ENCODE peak calls at places on chromosomes 12 and 14, in eight cellular contexts. L, G, S, Z, F, N, D and B are unnamed samples.
A peak's percentile ranks its signal among the peaks of the same experiment; 100 is the strongest.

GRCh38 chr14:61426048-61426447 is 104.7 kb downstream of the PRKCH start:
- DNase-seq in L (no peak), G (no peak), S (no peak), Z (no peak), F (peak; percentile 76), N (no peak), D (no peak), B (no peak)

GRCh38 chr12:105510526-105510925 is 180.0 kb downstream of the C12orf75 start:
- DNase-seq in L (no peak), G (no peak), S (no peak), Z (no peak), F (no peak), N (no peak), D (no peak), B (no peak)

GRCh38 chr12:28378749-28379148 is 188.5 kb downstream of the CCDC91 start:
- DNase-seq in L (no peak), G (peak; percentile 7), S (peak; percentile 86), Z (no peak), F (peak; percentile 46), N (no peak), D (no peak), B (peak; percentile 81)

GRCh38 chr12:44015333-44015941 is 179.6 kb downstream of the TMEM117 start:
- DNase-seq in L (peak; percentile 21), G (peak; percentile 51), S (peak; percentile 81), Z (no peak), F (peak; percentile 41), N (no peak), D (no peak), B (peak; percentile 76)

GRCh38 chr12:2118061-2118460 is 65.3 kb downstream of the CACNA1C start:
- DNase-seq in L (no peak), G (no peak), S (no peak), Z (peak; percentile 21), F (no peak), N (no peak), D (no peak), B (no peak)

GRCh38 chr14:22291406-22291805 is 297.6 kb downstream of the DAD1 start:
- DNase-seq in L (no peak), G (no peak), S (no peak), Z (no peak), F (peak; percentile 60), N (no peak), D (no peak), B (peak; percentile 12)

GRCh38 chr12:55707841-55708694 is at the start of gene ITGA7:
- DNase-seq in L (peak; percentile 81), G (no peak), S (no peak), Z (peak; percentile 84), F (no peak), N (peak; percentile 99), D (peak; percentile 83), B (no peak)

GRCh38 chr12:31759621-31760459 is 31.0 kb upstream of the AMN1 start:
- DNase-seq in L (no peak), G (no peak), S (no peak), Z (no peak), F (no peak), N (no peak), D (no peak), B (no peak)

GRCh38 chr14:55454264-55455151 is 14.1 kb upstream of the TBPL2 start:
- DNase-seq in L (no peak), G (peak; percentile 85), S (peak; percentile 90), Z (no peak), F (peak; percentile 71), N (no peak), D (no peak), B (peak; percentile 92)

GRCh38 chr12:32516230-32516629 is 116.9 kb downstream of the FGD4 start:
- DNase-seq in L (no peak), G (no peak), S (no peak), Z (no peak), F (no peak), N (no peak), D (no peak), B (no peak)

GRCh38 chr12:31783996-31784645 is 55.3 kb upstream of the AMN1 start:
- DNase-seq in L (no peak), G (no peak), S (no peak), Z (no peak), F (no peak), N (no peak), D (no peak), B (no peak)

GRCh38 chr14:85508863-85509262 is 21.1 kb upstream of the FLRT2 start:
- DNase-seq in L (no peak), G (peak; percentile 2), S (no peak), Z (no peak), F (no peak), N (no peak), D (no peak), B (no peak)

DNA sequence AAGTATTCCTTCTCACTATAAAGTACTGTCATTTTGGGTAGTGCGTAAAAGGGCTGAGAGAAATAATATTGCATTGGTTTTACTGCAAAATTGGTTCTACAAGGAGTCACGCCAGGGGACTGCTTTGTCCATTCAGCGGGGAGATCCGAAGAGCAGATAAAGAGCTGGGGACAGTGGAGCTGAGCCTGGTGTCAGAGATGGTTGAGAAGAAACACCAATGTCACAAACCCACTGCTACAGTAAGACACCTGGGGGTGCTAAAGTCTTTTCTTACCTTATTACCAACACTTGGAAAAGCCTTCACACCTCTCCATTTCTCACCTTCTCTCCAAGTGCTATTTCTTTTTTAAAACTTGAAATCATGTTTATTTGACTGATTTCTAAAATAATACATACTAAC is 14.1 kb downstream of the IL31 start:
- DNase-seq in L (no peak), G (no peak), S (no peak), Z (no peak), F (no peak), N (no peak), D (no peak), B (no peak)
- TF ChIP-seq CTCF in L (peak; percentile 16), G (no peak), S (no peak), Z (no peak), F (peak; percentile 24), N (peak; percentile 42), D (no peak), B (no peak)

GRCh38 chr12:54337280-54337842 is 12.4 kb downstream of the COPZ1 start:
- DNase-seq in L (no peak), G (peak; percentile 29), S (no peak), Z (no peak), F (no peak), N (no peak), D (no peak), B (no peak)
- TF ChIP-seq CTCF in L (no peak), G (no peak), S (no peak), Z (no peak), F (no peak), N (no peak), D (peak; percentile 14), B (no peak)

GRCh38 chr14:77106666-77107065 is 8.6 kb downstream of the CIPC start:
- DNase-seq in L (no peak), G (no peak), S (no peak), Z (no peak), F (no peak), N (no peak), D (no peak), B (no peak)

GRCh38 chr14:77109656-77110055 is 11.6 kb downstream of the CIPC start:
- DNase-seq in L (no peak), G (no peak), S (no peak), Z (no peak), F (no peak), N (no peak), D (no peak), B (no peak)

GRCh38 chr14:77107228-77107627 is 9.2 kb downstream of the CIPC start:
- DNase-seq in L (no peak), G (no peak), S (no peak), Z (no peak), F (no peak), N (no peak), D (peak; percentile 34), B (no peak)

GRCh38 chr14:77110286-77110685 is 12.2 kb downstream of the CIPC start:
- DNase-seq in L (no peak), G (no peak), S (no peak), Z (no peak), F (no peak), N (no peak), D (no peak), B (no peak)

GRCh38 chr14:77108753-77109152 is 10.7 kb downstream of the CIPC start:
- DNase-seq in L (no peak), G (no peak), S (no peak), Z (no peak), F (no peak), N (no peak), D (no peak), B (no peak)
- TF ChIP-seq CTCF in L (no peak), G (no peak), S (no peak), Z (no peak), F (no peak), N (peak; percentile 25), D (no peak), B (no peak)

DNA sequence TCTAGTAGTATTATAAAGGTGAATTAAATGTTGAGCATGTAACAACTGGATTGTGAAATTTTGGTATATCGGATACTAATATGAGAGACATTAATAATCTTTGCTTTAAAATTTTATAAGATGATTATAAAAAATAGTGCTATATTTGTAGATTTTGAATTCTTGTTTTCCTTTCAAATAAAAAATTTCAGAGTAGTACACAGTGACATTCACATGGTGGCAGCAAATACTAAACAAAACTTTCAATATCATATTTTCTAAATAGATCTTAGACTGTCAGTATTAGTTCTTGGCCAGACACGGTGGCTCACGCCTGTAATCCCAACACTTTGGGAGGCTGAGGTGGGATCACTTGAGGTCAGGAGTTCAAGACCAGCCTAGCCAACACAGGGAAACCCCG is 166.0 kb downstream of the NAV3 start:
- DNase-seq in L (no peak), G (no peak), S (no peak), Z (no peak), F (no peak), N (no peak), D (no peak), B (no peak)
- TF ChIP-seq CTCF in L (no peak), G (no peak), S (no peak), Z (no peak), F (peak; percentile 5), N (no peak), D (no peak), B (no peak)